ENCODE peak calls at places on chromosomes 4 and X, in ten cellular contexts. O is astrocyte of the spinal cord, H is kidney, L is SK-N-SH, Y is adrenal gland, S is neural crest cell, R is transverse colon, W is AG10803, U is upper lobe of right lung, X is cardiac fibroblast. C is an unnamed sample.

GRCh38 chrX:115058276-115058675 is 40.9 kb upstream of the IL13RA2 start:
- DNase-seq in U (no peak), L (no peak), W (peak), X (peak), H (no peak), S (no peak), O (peak), R (no peak), Y (no peak), C (no peak)

GRCh38 chr4:177118596-177118995 is 191.1 kb upstream of the NEIL3 start:
- DNase-seq in H (no peak), Y (peak), L (peak), S (no peak), O (peak), W (peak), R (no peak), X (peak), U (no peak), C (peak)

GRCh38 chr4:1041147-1041935 is 29.9 kb downstream of the FGFRL1 start:
- DNase-seq in U (no peak), H (peak), L (no peak), W (peak), Y (no peak), R (no peak), O (peak), S (no peak), X (peak), C (no peak)

GRCh38 chr4:6177587-6178197 is 22.7 kb downstream of the JAKMIP1 start:
- DNase-seq in Y (no peak), S (no peak), W (no peak), U (no peak), R (peak), X (no peak), O (no peak), L (no peak), H (no peak), C (no peak)

GRCh38 chrX:119871599-119872395 is at the start of the genes NDUFA1 and RNF113A:
- DNase-seq in H (peak), U (peak), R (peak), L (peak), Y (peak), O (peak), S (peak), X (peak), W (peak), C (peak)

GRCh38 chr4:156832886-156833285 is 138.7 kb downstream of the PDGFC start:
- DNase-seq in W (no peak), X (peak), U (no peak), H (no peak), Y (peak), L (no peak), R (no peak), O (peak), S (no peak), C (no peak)

GRCh38 chr4:77881460-77882295 is 19.0 kb downstream of the MRPL1 start:
- DNase-seq in X (peak), S (no peak), W (peak), Y (no peak), L (no peak), U (no peak), O (peak), H (no peak), R (no peak), C (no peak)

GRCh38 chr4:123102897-123103489 is 180.6 kb upstream of the NUDT6 start:
- DNase-seq in X (peak), U (no peak), S (no peak), W (peak), H (no peak), L (peak), O (peak), Y (no peak), R (no peak), C (no peak)

GRCh38 chr4:153116101-153116680 is 88.1 kb upstream of the TRIM2 start:
- DNase-seq in W (no peak), O (no peak), H (no peak), U (no peak), L (no peak), X (no peak), S (no peak), Y (no peak), R (no peak), C (no peak)

GRCh38 chr4:33063238-33063637 is 2343.1 kb downstream of the PCDH7 start:
- DNase-seq in S (no peak), X (peak), R (no peak), L (no peak), O (peak), Y (no peak), U (no peak), W (peak), H (no peak), C (no peak)

DNA sequence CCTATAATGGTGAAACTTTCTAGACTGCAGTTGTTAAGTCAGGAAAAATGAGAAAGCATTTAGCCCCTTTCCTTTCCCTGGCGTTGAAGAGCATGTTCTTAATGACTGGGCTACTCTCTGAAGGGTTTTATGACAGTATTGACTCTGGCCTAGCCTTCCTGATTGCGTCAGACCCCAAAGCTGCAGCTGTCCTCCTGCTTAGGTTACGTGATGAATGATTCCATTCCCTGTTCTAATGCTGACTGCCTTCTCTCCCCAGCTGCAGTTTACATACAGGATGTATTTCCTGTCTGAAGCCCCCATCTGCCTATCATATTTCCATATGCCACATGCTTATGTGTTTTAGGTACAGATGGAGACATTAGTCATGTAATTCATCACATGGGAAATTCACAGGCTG is 105.8 kb upstream of the EGFL6 start:
- DNase-seq in L (no peak), H (no peak), S (no peak), X (peak), R (peak), U (no peak), W (peak), Y (no peak), O (peak), C (peak)
- TF ChIP-seq CTCF in L (no peak), H (no peak), S (no peak), X (no peak), R (no peak), U (no peak), W (no peak), Y (no peak), O (no peak), C (no peak)

GRCh38 chrX:42089014-42089413 is 165.7 kb upstream of the CASK start:
- DNase-seq in R (no peak), Y (no peak), H (no peak), O (no peak), U (no peak), X (no peak), W (no peak), S (no peak), L (no peak), C (no peak)

GRCh38 chrX:42093756-42094155 is 170.4 kb upstream of the CASK start:
- DNase-seq in R (no peak), L (no peak), O (no peak), S (no peak), H (no peak), U (no peak), W (no peak), X (peak), Y (no peak), C (no peak)

GRCh38 chrX:42090395-42090794 is 167.0 kb upstream of the CASK start:
- DNase-seq in R (no peak), X (no peak), Y (no peak), U (no peak), S (no peak), L (no peak), O (no peak), W (no peak), H (no peak), C (no peak)

GRCh38 chrX:42085836-42086235 is 162.5 kb upstream of the CASK start:
- DNase-seq in O (no peak), X (no peak), W (no peak), H (no peak), L (no peak), R (no peak), S (no peak), U (no peak), Y (no peak), C (no peak)

DNA sequence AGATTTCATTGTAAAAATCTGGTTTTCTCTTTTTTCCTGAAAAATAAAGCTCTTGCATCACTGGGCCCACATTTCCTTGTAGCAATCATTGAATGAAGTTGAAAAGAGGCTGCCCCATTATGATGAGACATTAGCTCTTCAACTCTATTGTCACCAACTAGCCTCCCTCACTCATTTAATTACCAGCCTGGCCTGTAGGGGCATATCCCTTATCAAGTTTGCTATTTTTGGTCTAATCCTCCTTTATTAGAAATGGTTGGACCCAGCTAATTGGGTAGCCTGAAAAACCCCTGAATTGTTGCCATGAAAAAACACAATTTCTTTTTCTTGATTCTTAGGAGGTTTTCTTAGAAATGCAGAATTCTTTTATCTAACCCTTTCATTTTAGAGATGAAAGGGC is 164.6 kb upstream of the CASK start:
- DNase-seq in X (no peak), O (no peak), R (no peak), H (no peak), W (no peak), Y (no peak), S (no peak), L (no peak), U (no peak), C (no peak)
- TF ChIP-seq CTCF in X (no peak), O (no peak), R (no peak), H (no peak), W (no peak), Y (no peak), S (no peak), L (peak), U (no peak), C (no peak)

GRCh38 chrX:132393992-132394391 is 94.8 kb downstream of the MBNL3 start:
- DNase-seq in S (no peak), R (no peak), L (no peak), W (no peak), U (no peak), O (no peak), Y (no peak), H (no peak), X (no peak), C (no peak)
- TF ChIP-seq CTCF in S (no peak), R (no peak), L (no peak), W (no peak), U (no peak), O (no peak), Y (no peak), H (no peak), X (no peak), C (no peak)

DNA sequence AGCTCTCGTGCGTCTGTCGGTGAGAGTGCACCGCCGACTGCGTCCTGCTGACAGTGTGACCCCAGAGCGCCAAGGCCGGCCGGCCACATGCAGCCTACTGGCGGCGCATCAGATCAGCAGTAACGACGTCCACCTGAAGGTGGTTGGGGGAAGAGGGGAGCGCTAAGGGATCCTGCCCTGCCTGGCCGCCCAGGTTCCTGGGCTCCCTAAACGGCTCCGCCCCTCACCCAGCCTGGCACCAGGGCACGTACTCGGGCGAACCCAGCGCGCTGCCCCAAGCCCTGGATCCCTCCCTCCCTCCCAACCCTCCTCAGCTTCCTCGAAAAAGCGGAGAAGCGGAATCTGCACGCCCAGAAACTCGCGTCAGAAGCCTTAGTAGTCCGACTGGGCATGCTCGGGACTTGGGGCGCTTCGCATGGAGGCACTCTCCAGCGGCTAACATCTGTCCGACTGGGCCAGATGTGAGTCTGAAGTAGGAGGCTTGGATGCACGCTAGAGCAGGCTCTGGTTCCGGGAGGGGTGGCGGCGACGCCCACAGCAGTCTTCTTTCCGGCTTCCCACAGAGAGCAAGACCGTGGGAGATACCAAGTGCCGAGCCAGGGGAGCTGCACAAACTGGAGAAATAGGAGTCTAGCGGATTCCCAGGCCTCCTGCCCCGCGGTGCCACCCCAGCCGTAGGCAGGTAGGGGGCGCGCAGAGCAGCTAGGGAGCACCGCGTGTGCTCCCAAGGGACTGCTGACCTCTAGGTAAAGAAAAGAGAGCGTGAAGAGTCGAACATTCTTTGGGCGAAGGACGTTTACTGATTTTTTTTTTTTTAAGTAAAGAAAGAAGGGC is 114.4 kb upstream of the TEX13C start:
- DNase-seq in L (peak), Y (peak), W (peak), R (peak), O (peak), S (peak), U (no peak), X (peak), H (peak), C (no peak)
- TF ChIP-seq CTCF in L (peak), Y (peak), W (no peak), R (no peak), O (peak), S (peak), U (no peak), X (no peak), H (peak), C (no peak)

GRCh38 chrX:154460326-154460725 is 2.2 kb downstream of the PLXNA3 start:
- DNase-seq in O (no peak), S (no peak), H (peak), L (peak), X (no peak), R (no peak), U (no peak), Y (no peak), W (no peak), C (no peak)
- TF ChIP-seq CTCF in O (peak), S (no peak), H (no peak), L (no peak), X (no peak), R (no peak), U (no peak), Y (no peak), W (peak), C (no peak)

GRCh38 chrX:15059488-15059887 is 186.3 kb downstream of the MOSPD2 start:
- DNase-seq in H (no peak), R (no peak), W (peak), L (no peak), S (no peak), X (no peak), Y (no peak), U (no peak), O (no peak), C (no peak)
- TF ChIP-seq CTCF in H (no peak), R (no peak), W (peak), L (peak), S (no peak), X (no peak), Y (no peak), U (no peak), O (peak), C (no peak)

DNA sequence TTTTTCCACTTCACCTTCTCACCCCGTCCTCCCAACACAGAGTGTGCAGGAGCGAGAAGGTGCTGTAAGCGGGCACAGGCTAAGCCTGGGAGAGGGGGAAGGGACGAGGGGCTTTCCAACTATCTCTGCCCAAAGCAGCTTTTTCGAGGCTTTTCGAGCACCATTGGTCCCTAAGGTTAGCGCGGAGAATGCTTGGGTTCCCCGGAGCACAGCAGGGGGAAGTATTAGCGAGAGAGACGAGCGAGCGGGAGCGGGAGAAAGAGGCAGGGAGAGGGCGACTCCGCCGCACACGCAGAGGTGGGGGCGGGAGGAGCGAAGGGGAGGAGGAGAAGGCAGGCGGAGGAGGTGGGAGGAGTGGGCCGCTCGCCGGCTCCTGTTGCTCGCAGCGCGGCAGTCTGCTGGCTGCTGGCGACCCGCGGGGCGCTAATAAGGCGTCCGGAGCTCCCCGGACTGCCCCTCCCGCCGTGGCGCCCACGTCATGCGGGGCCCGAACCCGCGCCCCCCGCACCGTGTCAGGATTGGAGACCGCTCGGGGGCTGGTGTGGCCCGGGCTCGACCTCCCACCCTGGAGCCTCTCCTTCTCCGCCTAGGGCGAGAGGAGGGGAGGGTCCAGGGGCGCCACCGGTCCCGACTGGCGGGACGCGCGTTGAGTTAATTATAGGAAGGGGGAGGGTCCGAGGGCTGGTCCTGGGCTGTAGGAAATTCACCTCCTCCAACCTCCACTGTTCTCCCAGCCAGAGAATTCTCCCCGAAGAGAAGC is at the start of gene ADAMTS3:
- DNase-seq in L (peak), U (peak), Y (peak), X (peak), S (peak), H (peak), W (peak), O (peak), R (peak), C (no peak)
- TF ChIP-seq CTCF in L (no peak), U (no peak), Y (no peak), X (no peak), S (no peak), H (no peak), W (no peak), O (no peak), R (no peak), C (no peak)

DNA sequence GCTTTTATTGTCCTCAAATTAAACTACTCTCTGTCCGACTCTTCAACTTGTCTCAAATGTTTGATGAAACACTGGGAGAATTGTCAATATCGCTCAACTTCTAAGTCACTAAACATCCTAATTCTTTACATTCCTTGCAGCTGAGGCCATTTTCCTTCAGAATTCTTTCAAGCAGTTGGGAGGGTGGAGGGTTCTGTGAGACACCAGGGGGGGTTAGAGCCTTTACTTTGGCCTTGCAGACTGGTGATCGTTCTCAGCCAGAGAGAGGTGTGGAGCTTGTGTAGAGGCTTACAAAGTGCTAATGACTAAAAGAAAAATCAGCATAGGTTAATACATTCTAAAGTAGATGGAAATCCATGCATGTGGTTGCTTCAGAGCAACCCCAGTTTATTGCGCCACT is 21.3 kb upstream of the SOX3 start:
- DNase-seq in U (no peak), X (peak), H (no peak), S (no peak), R (no peak), O (peak), Y (no peak), L (no peak), W (peak), C (no peak)
- TF ChIP-seq CTCF in U (no peak), X (no peak), H (no peak), S (no peak), R (no peak), O (no peak), Y (no peak), L (no peak), W (peak), C (no peak)